ENCODE peak calls at places on chromosome 2, in five cellular contexts. One of them, this sample, is unnamed.

GRCh38 chr2:68248806-68249205 is 3.5 kb downstream of the PPP3R1 start:
- DNase-seq in adrenal gland: no peak
- DNase-seq in erythroblast: no peak
- DNase-seq in A549: no peak
- DNase-seq in transverse colon: no peak
- DNase-seq in this sample: no peak

GRCh38 chr2:75500633-75501032 is 60.1 kb downstream of the EVA1A start:
- DNase-seq in adrenal gland: no peak
- DNase-seq in erythroblast: no peak
- DNase-seq in A549: no peak
- DNase-seq in transverse colon: no peak
- DNase-seq in this sample: no peak

GRCh38 chr2:138023976-138024375 is 59.7 kb downstream of the HNMT start:
- DNase-seq in adrenal gland: no peak
- DNase-seq in erythroblast: no peak
- DNase-seq in A549: no peak
- DNase-seq in transverse colon: no peak
- DNase-seq in this sample: no peak

GRCh38 chr2:212842544-212843185 is 304.1 kb upstream of the ERBB4 start:
- DNase-seq in adrenal gland: no peak
- DNase-seq in erythroblast: no peak
- DNase-seq in A549: no peak
- DNase-seq in transverse colon: no peak
- DNase-seq in this sample: no peak

GRCh38 chr2:96914332-96914731 is 44.5 kb upstream of the SEMA4C start:
- DNase-seq in adrenal gland: no peak
- DNase-seq in erythroblast: no peak
- DNase-seq in A549: no peak
- DNase-seq in transverse colon: no peak
- DNase-seq in this sample: no peak

GRCh38 chr2:79985145-79985544 is 319.4 kb downstream of the LRRTM1 start:
- DNase-seq in adrenal gland: no peak
- DNase-seq in erythroblast: no peak
- DNase-seq in A549: no peak
- DNase-seq in transverse colon: no peak
- DNase-seq in this sample: no peak

GRCh38 chr2:9258953-9259399 is 52.4 kb downstream of the ASAP2 start:
- DNase-seq in adrenal gland: no peak
- DNase-seq in erythroblast: no peak
- DNase-seq in A549: no peak
- DNase-seq in transverse colon: no peak
- DNase-seq in this sample: no peak

GRCh38 chr2:144489315-144489920 is 30.5 kb downstream of the ZEB2 start:
- DNase-seq in adrenal gland: no peak
- DNase-seq in erythroblast: no peak
- DNase-seq in A549: no peak
- DNase-seq in transverse colon: no peak
- DNase-seq in this sample: no peak

GRCh38 chr2:124547700-124548099 is 522.6 kb downstream of the CNTNAP5 start:
- DNase-seq in adrenal gland: no peak
- DNase-seq in erythroblast: no peak
- DNase-seq in A549: no peak
- DNase-seq in transverse colon: no peak
- DNase-seq in this sample: no peak

GRCh38 chr2:128172191-128172590 is 81.2 kb downstream of the UGGT1 start:
- DNase-seq in adrenal gland: no peak
- DNase-seq in erythroblast: no peak
- DNase-seq in A549: peak
- DNase-seq in transverse colon: no peak
- DNase-seq in this sample: no peak

GRCh38 chr2:133780997-133781513 is 212.8 kb upstream of the NCKAP5 start:
- DNase-seq in adrenal gland: no peak
- DNase-seq in erythroblast: no peak
- DNase-seq in A549: no peak
- DNase-seq in transverse colon: no peak
- DNase-seq in this sample: no peak

GRCh38 chr2:105789745-105790466 is 45.2 kb downstream of the NCK2 start:
- DNase-seq in adrenal gland: peak
- DNase-seq in erythroblast: no peak
- DNase-seq in A549: no peak
- DNase-seq in transverse colon: peak
- DNase-seq in this sample: peak

GRCh38 chr2:197972017-197972416 is 167.6 kb downstream of the PLCL1 start:
- DNase-seq in adrenal gland: peak
- DNase-seq in erythroblast: peak
- DNase-seq in A549: no peak
- DNase-seq in transverse colon: no peak
- DNase-seq in this sample: peak

GRCh38 chr2:134314656-134315377 is 60.9 kb downstream of the MGAT5 start:
- DNase-seq in adrenal gland: no peak
- DNase-seq in erythroblast: no peak
- DNase-seq in A549: no peak
- DNase-seq in transverse colon: no peak
- DNase-seq in this sample: no peak

GRCh38 chr2:140344842-140345241 is 1564.7 kb upstream of the NXPH2 start:
- DNase-seq in adrenal gland: no peak
- DNase-seq in erythroblast: no peak
- DNase-seq in A549: no peak
- DNase-seq in transverse colon: no peak
- DNase-seq in this sample: no peak

GRCh38 chr2:179886-180285 is 83.9 kb downstream of the SH3YL1 start:
- DNase-seq in adrenal gland: no peak
- DNase-seq in erythroblast: no peak
- DNase-seq in A549: no peak
- DNase-seq in transverse colon: no peak
- DNase-seq in this sample: no peak

GRCh38 chr2:139386401-139386800 is 606.2 kb upstream of the NXPH2 start:
- DNase-seq in adrenal gland: no peak
- DNase-seq in erythroblast: no peak
- DNase-seq in A549: no peak
- DNase-seq in transverse colon: no peak
- DNase-seq in this sample: no peak

GRCh38 chr2:219658447-219658846 is 31.0 kb downstream of the SLC4A3 start:
- DNase-seq in adrenal gland: no peak
- DNase-seq in erythroblast: no peak
- DNase-seq in A549: no peak
- DNase-seq in transverse colon: no peak
- DNase-seq in this sample: no peak

GRCh38 chr2:96751800-96752199 is 8.9 kb upstream of the CNNM4 start:
- DNase-seq in adrenal gland: no peak
- DNase-seq in erythroblast: no peak
- DNase-seq in A549: peak
- DNase-seq in transverse colon: no peak
- DNase-seq in this sample: no peak

GRCh38 chr2:105812180-105813044 is 67.7 kb downstream of the NCK2 start:
- DNase-seq in adrenal gland: peak
- DNase-seq in erythroblast: peak
- DNase-seq in A549: no peak
- DNase-seq in transverse colon: no peak
- DNase-seq in this sample: no peak

GRCh38 chr2:46569061-46569560 is 89.7 kb downstream of the TMEM247 start:
- DNase-seq in adrenal gland: no peak
- DNase-seq in erythroblast: peak
- DNase-seq in A549: no peak
- DNase-seq in transverse colon: no peak
- DNase-seq in this sample: no peak

GRCh38 chr2:234670052-234670451 is 173.2 kb upstream of the ARL4C start:
- DNase-seq in adrenal gland: no peak
- DNase-seq in erythroblast: no peak
- DNase-seq in A549: no peak
- DNase-seq in transverse colon: no peak
- DNase-seq in this sample: no peak

GRCh38 chr2:64391459-64391858 is 62.5 kb upstream of the LGALSL start:
- DNase-seq in adrenal gland: no peak
- DNase-seq in erythroblast: no peak
- DNase-seq in A549: no peak
- DNase-seq in transverse colon: no peak
- DNase-seq in this sample: no peak

GRCh38 chr2:171509945-171510731 is 12.1 kb upstream of the CYBRD1 start:
- DNase-seq in adrenal gland: no peak
- DNase-seq in erythroblast: no peak
- DNase-seq in A549: no peak
- DNase-seq in transverse colon: no peak
- DNase-seq in this sample: no peak

GRCh38 chr2:1052671-1053270 is 102.1 kb downstream of the SNTG2 start:
- DNase-seq in adrenal gland: no peak
- DNase-seq in erythroblast: no peak
- DNase-seq in A549: no peak
- DNase-seq in transverse colon: no peak
- DNase-seq in this sample: no peak

GRCh38 chr2:66872056-66872821 is 437.3 kb downstream of the MEIS1 start:
- DNase-seq in adrenal gland: no peak
- DNase-seq in erythroblast: no peak
- DNase-seq in A549: no peak
- DNase-seq in transverse colon: no peak
- DNase-seq in this sample: no peak
- TF ChIP-seq POLR2A in adrenal gland: no peak
- TF ChIP-seq POLR2A in erythroblast: no peak
- TF ChIP-seq POLR2A in A549: no peak
- TF ChIP-seq POLR2A in transverse colon: no peak
- TF ChIP-seq POLR2A in this sample: no peak

DNA sequence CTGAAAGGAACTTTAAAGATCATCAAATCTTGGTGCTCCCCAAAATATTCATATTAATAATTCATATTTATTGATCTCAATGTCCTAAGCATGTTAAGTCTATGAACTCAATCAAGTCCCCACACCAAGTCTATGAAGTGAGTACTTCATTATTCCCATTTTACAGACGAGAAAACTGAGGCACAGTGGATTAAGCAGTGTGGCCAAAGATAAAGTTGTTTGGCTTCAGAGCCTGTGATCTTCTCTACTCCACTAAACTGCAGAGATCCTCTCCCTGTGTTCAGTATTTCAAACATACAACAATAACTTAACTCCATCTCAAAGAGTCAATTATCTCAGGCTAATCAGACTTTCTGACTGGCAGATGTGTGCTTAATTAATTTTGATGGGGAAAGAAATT is 29.8 kb downstream of the KCNK3 start:
- DNase-seq in adrenal gland: no peak
- DNase-seq in erythroblast: no peak
- DNase-seq in A549: no peak
- DNase-seq in transverse colon: no peak
- DNase-seq in this sample: no peak
- TF ChIP-seq POLR2A in adrenal gland: no peak
- TF ChIP-seq POLR2A in erythroblast: no peak
- TF ChIP-seq POLR2A in A549: no peak
- TF ChIP-seq POLR2A in transverse colon: no peak
- TF ChIP-seq POLR2A in this sample: no peak

DNA sequence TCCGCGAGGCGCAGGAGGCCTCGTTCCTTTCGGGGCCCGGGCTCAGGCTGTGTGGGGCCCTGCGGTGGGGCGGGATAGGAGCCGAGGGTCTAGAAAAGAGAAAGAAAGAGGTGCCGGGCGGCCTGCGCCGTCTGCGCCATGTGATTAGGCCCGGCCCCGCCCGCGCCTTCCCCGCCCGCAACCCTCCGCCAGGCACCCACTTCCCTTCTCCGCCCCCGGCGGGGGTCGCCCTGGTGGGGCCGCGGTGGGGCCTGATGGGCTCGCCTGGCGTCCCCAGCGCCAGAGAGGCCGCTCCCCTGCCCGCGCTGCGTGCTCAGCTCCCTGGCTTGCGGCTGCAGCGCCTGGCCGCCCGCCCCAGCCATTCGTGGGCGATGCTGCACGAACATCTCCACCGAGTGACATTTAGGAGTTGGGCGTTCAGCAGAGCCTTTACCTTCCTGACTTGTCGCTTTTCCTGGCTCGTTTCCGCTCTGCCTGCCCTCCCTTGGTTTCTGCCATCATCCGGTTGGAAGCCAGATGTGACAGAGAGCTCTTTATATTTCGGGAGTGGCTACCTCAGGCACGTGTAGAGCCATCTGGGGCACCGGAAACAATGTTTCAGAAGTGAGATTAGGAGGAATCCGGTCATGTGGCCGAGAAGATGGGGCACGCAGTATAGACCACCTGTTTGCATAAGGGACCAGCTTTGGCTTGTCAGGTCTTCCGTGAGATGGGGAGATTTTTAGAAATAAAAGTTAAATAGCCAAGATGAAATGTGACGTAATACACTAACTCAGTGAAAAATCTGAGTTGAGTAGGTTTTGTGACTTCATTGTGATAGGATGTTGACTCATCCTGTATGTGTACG is 1.1 kb downstream of the GLS start:
- DNase-seq in adrenal gland: peak
- DNase-seq in erythroblast: peak
- DNase-seq in A549: peak
- DNase-seq in transverse colon: peak
- DNase-seq in this sample: peak
- TF ChIP-seq POLR2A in adrenal gland: peak
- TF ChIP-seq POLR2A in erythroblast: peak
- TF ChIP-seq POLR2A in A549: peak
- TF ChIP-seq POLR2A in transverse colon: peak
- TF ChIP-seq POLR2A in this sample: peak

GRCh38 chr2:42792583-42793313 is at the start of gene HAAO:
- DNase-seq in adrenal gland: no peak
- DNase-seq in erythroblast: no peak
- DNase-seq in A549: no peak
- DNase-seq in transverse colon: peak
- DNase-seq in this sample: no peak
- TF ChIP-seq POLR2A in adrenal gland: peak
- TF ChIP-seq POLR2A in erythroblast: no peak
- TF ChIP-seq POLR2A in A549: no peak
- TF ChIP-seq POLR2A in transverse colon: peak
- TF ChIP-seq POLR2A in this sample: no peak

DNA sequence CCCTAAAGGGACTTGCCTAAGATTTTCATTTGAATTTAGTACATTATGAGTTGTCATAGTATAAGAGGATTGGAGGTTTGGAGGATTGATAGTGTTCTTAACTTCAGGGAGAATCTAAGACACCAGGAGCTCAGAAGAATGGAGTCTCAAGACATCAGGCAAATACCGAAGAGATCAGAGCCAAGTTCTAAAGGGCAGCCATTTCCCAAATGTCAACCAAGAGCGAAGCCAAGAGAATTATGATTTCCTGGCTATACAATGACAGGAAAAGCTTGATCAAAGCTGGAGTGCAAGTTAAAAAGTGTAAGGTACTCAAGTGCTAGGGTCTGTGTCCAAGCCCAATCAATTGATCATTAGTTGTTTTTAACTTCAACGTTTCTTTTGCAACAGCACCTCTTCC is 283.0 kb upstream of the FN1 start:
- DNase-seq in adrenal gland: no peak
- DNase-seq in erythroblast: no peak
- DNase-seq in A549: no peak
- DNase-seq in transverse colon: no peak
- DNase-seq in this sample: no peak
- TF ChIP-seq POLR2A in adrenal gland: no peak
- TF ChIP-seq POLR2A in erythroblast: no peak
- TF ChIP-seq POLR2A in A549: no peak
- TF ChIP-seq POLR2A in transverse colon: no peak
- TF ChIP-seq POLR2A in this sample: no peak

GRCh38 chr2:187552959-187553681 is 1.1 kb downstream of the TFPI start:
- DNase-seq in adrenal gland: no peak
- DNase-seq in erythroblast: peak
- DNase-seq in A549: peak
- DNase-seq in transverse colon: no peak
- DNase-seq in this sample: no peak
- TF ChIP-seq POLR2A in adrenal gland: no peak
- TF ChIP-seq POLR2A in erythroblast: peak
- TF ChIP-seq POLR2A in A549: no peak
- TF ChIP-seq POLR2A in transverse colon: no peak
- TF ChIP-seq POLR2A in this sample: no peak

GRCh38 chr2:17533546-17533945 is 7.0 kb upstream of the VSNL1 start:
- DNase-seq in adrenal gland: no peak
- DNase-seq in erythroblast: no peak
- DNase-seq in A549: no peak
- DNase-seq in transverse colon: no peak
- DNase-seq in this sample: no peak
- TF ChIP-seq POLR2A in adrenal gland: no peak
- TF ChIP-seq POLR2A in erythroblast: no peak
- TF ChIP-seq POLR2A in A549: no peak
- TF ChIP-seq POLR2A in transverse colon: no peak
- TF ChIP-seq POLR2A in this sample: no peak